ENCODE peak calls at places on chromosomes 4 and X, in four cellular contexts. G, S, R and V are unnamed samples.

GRCh38 chr4:124037236-124037635 is 640.6 kb downstream of the SPRY1 start:
- DNase-seq in R (no peak), G (no peak), S (no peak), V (no peak)

GRCh38 chr4:75036046-75036445 is 103.1 kb downstream of the PARM1 start:
- DNase-seq in R (no peak), S (no peak), G (no peak), V (no peak)

GRCh38 chr4:78217557-78217956 is 160.4 kb downstream of the FRAS1 start:
- DNase-seq in S (no peak), G (no peak), R (no peak), V (no peak)

GRCh38 chr4:168630445-168631187 is 133.8 kb downstream of the PALLD start:
- DNase-seq in G (no peak), R (peak; percentile 92), S (no peak), V (no peak)

GRCh38 chrX:23901065-23901464 is 6.7 kb downstream of the APOO start:
- DNase-seq in R (peak; percentile 97), G (no peak), S (no peak), V (no peak)

GRCh38 chr4:152257601-152258066 is 278.3 kb downstream of the FBXW7 start:
- DNase-seq in G (no peak), R (no peak), S (no peak), V (no peak)

GRCh38 chrX:56764975-56765791 is 36.1 kb downstream of the NBDY start:
- DNase-seq in G (no peak), R (no peak), S (no peak), V (no peak)

GRCh38 chrX:84046403-84046984 is 141.5 kb downstream of the RPS6KA6 start:
- DNase-seq in G (no peak), R (peak; percentile 27), S (no peak), V (no peak)

GRCh38 chrX:133544105-133544504 is 128.8 kb upstream of the GPC4 start:
- DNase-seq in S (no peak), G (no peak), R (peak; percentile 78), V (no peak)

GRCh38 chr4:109429545-109429944 is 4.1 kb upstream of the SEC24B start:
- DNase-seq in R (no peak), G (no peak), S (no peak), V (no peak)

GRCh38 chrX:49075347-49075746 is 1.5 kb upstream of the PRAF2 start:
- DNase-seq in R (no peak), S (no peak), G (no peak), V (no peak)

GRCh38 chrX:129980043-129980442 is 2.4 kb upstream of the BCORL1 start:
- DNase-seq in G (no peak), R (no peak), S (no peak), V (no peak)

GRCh38 chr4:152979731-152980330 is 43.7 kb downstream of the FHDC1 start:
- DNase-seq in G (no peak), S (no peak), R (peak; percentile 79), V (no peak)

GRCh38 chr4:77564231-77564630 is 41.4 kb upstream of the CXCL13 start:
- DNase-seq in S (no peak), G (no peak), R (no peak), V (no peak)

GRCh38 chrX:30643313-30643821 is 9.9 kb upstream of the GK start:
- DNase-seq in S (no peak), G (no peak), R (no peak), V (no peak)

GRCh38 chrX:134631404-134632346 is 26.6 kb downstream of the PLAC1 start:
- DNase-seq in S (no peak), R (no peak), G (no peak), V (no peak)

GRCh38 chr4:183328832-183329231 is 6.6 kb upstream of the CLDN24 start:
- DNase-seq in R (no peak), G (no peak), S (no peak), V (no peak)

GRCh38 chrX:9785944-9786741 is at the start of gene SHROOM2:
- DNase-seq in R (no peak), G (no peak), S (no peak), V (no peak)

GRCh38 chr4:115260195-115260594 is 146.8 kb upstream of the NDST4 start:
- DNase-seq in G (no peak), S (no peak), R (no peak), V (no peak)

GRCh38 chrX:22234380-22234779 is 38.3 kb upstream of the CBLL2 start:
- DNase-seq in S (no peak), R (no peak), G (no peak), V (no peak)

GRCh38 chr4:105896461-105896939 is 1.2 kb downstream of the NPNT start:
- DNase-seq in R (no peak), G (no peak), S (no peak), V (no peak)

GRCh38 chrX:2707334-2707760 is 16.3 kb downstream of the CD99 start:
- DNase-seq in G (peak; percentile 51), R (peak; percentile 98), S (no peak), V (peak; percentile 32)

GRCh38 chr4:185238261-185238681 is 28.9 kb downstream of the SNX25 start:
- DNase-seq in R (no peak), G (no peak), S (no peak), V (no peak)

GRCh38 chr4:156931267-156931666 is 40.3 kb downstream of the PDGFC start:
- DNase-seq in R (peak; percentile 93), S (no peak), G (no peak), V (no peak)

GRCh38 chr4:55214172-55214571 is 88.8 kb upstream of the KDR start:
- DNase-seq in G (no peak), R (peak; percentile 5), S (no peak), V (no peak)

GRCh38 chr4:155758500-155759371 is at the start of gene GUCY1B1:
- DNase-seq in R (peak; percentile 83), G (peak; percentile 70), S (peak; percentile 91), V (peak; percentile 98)

GRCh38 chr4:182207806-182208483 is 35.3 kb upstream of the TENM3 start:
- DNase-seq in R (peak; percentile 86), S (no peak), G (peak; percentile 41), V (no peak)